ENCODE peak calls at places on chromosomes 7 and 10, in seven cellular contexts. Z, G, U, X, A, S and Y are unnamed samples.

GRCh38 chr7:18408461-18408860 is 87.1 kb upstream of the HDAC9 start:
- DNase-seq in Z (no peak), G (no peak), U (peak; percentile 55), X (peak; percentile 87), A (peak; percentile 13), S (no peak), Y (peak; percentile 90)

GRCh38 chr7:105130048-105130447 is 116.0 kb downstream of the KMT2E start:
- DNase-seq in Z (no peak), G (no peak), U (no peak), X (no peak), A (no peak), S (no peak), Y (no peak)

GRCh38 chr7:19963695-19964094 is 190.3 kb upstream of the TMEM196 start:
- DNase-seq in Z (no peak), G (no peak), U (no peak), X (no peak), A (no peak), S (no peak), Y (no peak)

GRCh38 chr7:6221340-6222319 is 50.8 kb downstream of the CYTH3 start:
- DNase-seq in Z (no peak), G (no peak), U (peak; percentile 30), X (no peak), A (peak; percentile 17), S (no peak), Y (peak; percentile 46)

GRCh38 chr7:39721919-39722597 is 98.7 kb downstream of the RALA start:
- DNase-seq in Z (no peak), G (no peak), U (no peak), X (no peak), A (no peak), S (no peak), Y (no peak)

GRCh38 chr10:58143944-58144343 is 123.8 kb downstream of the IPMK start:
- DNase-seq in Z (no peak), G (no peak), U (no peak), X (no peak), A (no peak), S (no peak), Y (no peak)

GRCh38 chr10:1049425-1049958 is 573 bp upstream of the IDI1 start:
- DNase-seq in Z (no peak), G (no peak), U (no peak), X (no peak), A (peak; percentile 85), S (no peak), Y (no peak)

GRCh38 chr10:5449823-5450222 is 37.5 kb downstream of the NET1 start:
- DNase-seq in Z (no peak), G (no peak), U (peak; percentile 77), X (peak; percentile 63), A (peak; percentile 78), S (no peak), Y (peak; percentile 83)

GRCh38 chr7:45065031-45065995 is 23.5 kb downstream of the NACAD start:
- DNase-seq in Z (no peak), G (no peak), U (no peak), X (no peak), A (no peak), S (no peak), Y (no peak)

GRCh38 chr7:45657890-45658715 is 83.9 kb downstream of the ADCY1 start:
- DNase-seq in Z (no peak), G (no peak), U (no peak), X (no peak), A (no peak), S (no peak), Y (no peak)

GRCh38 chr10:1449806-1450205 is 287.5 kb downstream of the ADARB2 start:
- DNase-seq in Z (no peak), G (no peak), U (no peak), X (no peak), A (no peak), S (no peak), Y (no peak)

GRCh38 chr10:98446656-98447221 is at the start of gene HPS1:
- DNase-seq in Z (peak; percentile 26), G (peak; percentile 68), U (peak; percentile 58), X (peak; percentile 70), A (peak; percentile 65), S (no peak), Y (peak; percentile 58)

GRCh38 chr10:130485958-130486680 is 349.9 kb downstream of the GLRX3 start:
- DNase-seq in Z (no peak), G (no peak), U (no peak), X (no peak), A (no peak), S (no peak), Y (no peak)

GRCh38 chr7:156131881-156132280 is 319.6 kb upstream of the SHH start:
- DNase-seq in Z (no peak), G (no peak), U (no peak), X (no peak), A (peak; percentile 72), S (no peak), Y (no peak)

GRCh38 chr10:96747734-96748550 is 27.6 kb upstream of the PIK3AP1 start:
- DNase-seq in Z (no peak), G (no peak), U (no peak), X (no peak), A (no peak), S (no peak), Y (no peak)

GRCh38 chr7:93165447-93165846 is 17.3 kb upstream of the SAMD9L start:
- DNase-seq in Z (no peak), G (no peak), U (no peak), X (no peak), A (no peak), S (no peak), Y (peak; percentile 39)

GRCh38 chr7:44650772-44651171 is 44.3 kb downstream of the OGDH start:
- DNase-seq in Z (no peak), G (no peak), U (no peak), X (no peak), A (peak; percentile 56), S (no peak), Y (no peak)

GRCh38 chr10:123144697-123145541 is 3.0 kb upstream of the HMX2 start:
- DNase-seq in Z (peak; percentile 26), G (peak; percentile 71), U (no peak), X (peak; percentile 64), A (no peak), S (no peak), Y (no peak)

GRCh38 chr7:159031135-159031701 is 113.4 kb downstream of the VIPR2 start:
- DNase-seq in Z (no peak), G (peak; percentile 60), U (no peak), X (peak; percentile 26), A (no peak), S (no peak), Y (no peak)

GRCh38 chr10:95661818-95662217 is 5.3 kb upstream of the ALDH18A1 start:
- DNase-seq in Z (no peak), G (no peak), U (no peak), X (no peak), A (no peak), S (no peak), Y (no peak)

GRCh38 chr10:92972066-92972870 is 88.3 kb upstream of the CYP26C1 start:
- DNase-seq in Z (no peak), G (no peak), U (peak; percentile 94), X (no peak), A (peak; percentile 79), S (no peak), Y (peak; percentile 90)

GRCh38 chr7:304574-305409 is 14.8 kb downstream of the FOXL3 start:
- DNase-seq in Z (no peak), G (no peak), U (no peak), X (no peak), A (no peak), S (no peak), Y (no peak)

GRCh38 chr7:12369072-12369471 is 34.6 kb downstream of the VWDE start:
- DNase-seq in Z (no peak), G (no peak), U (no peak), X (no peak), A (no peak), S (no peak), Y (no peak)
- H3K4ac ChIP-seq in Z (no peak overlapping the region), G (no peak overlapping the region), U (no peak overlapping the region), X (no peak overlapping the region), A (no peak overlapping the region), S (no peak overlapping the region), Y (no peak overlapping the region)

DNA sequence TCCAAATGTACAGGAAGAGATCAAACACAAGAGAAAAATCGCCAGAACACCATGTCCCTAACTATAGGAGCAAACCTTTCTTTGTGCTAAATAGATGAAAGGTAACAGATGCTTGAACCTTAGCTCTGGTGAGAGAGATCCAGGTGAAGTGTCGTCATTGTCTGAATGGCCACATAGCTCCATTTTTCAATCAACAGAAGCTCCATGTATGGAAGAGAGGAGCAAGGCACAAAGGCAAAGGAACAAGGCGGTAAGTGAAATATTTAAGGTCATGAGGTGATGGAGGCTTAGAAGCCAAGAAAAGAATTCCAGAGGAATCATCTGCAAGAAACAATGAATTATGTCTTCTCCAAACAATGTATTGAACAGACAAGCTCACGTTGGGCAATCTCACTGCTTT is 585.1 kb downstream of the GATA3 start:
- DNase-seq in Z (no peak), G (no peak), U (no peak), X (no peak), A (peak; percentile 89), S (no peak), Y (no peak)
- H3K4ac ChIP-seq in Z (no peak overlapping the region), G (no peak overlapping the region), U (no peak overlapping the region), X (no peak overlapping the region), A (no peak overlapping the region), S (no peak overlapping the region), Y (no peak overlapping the region)

DNA sequence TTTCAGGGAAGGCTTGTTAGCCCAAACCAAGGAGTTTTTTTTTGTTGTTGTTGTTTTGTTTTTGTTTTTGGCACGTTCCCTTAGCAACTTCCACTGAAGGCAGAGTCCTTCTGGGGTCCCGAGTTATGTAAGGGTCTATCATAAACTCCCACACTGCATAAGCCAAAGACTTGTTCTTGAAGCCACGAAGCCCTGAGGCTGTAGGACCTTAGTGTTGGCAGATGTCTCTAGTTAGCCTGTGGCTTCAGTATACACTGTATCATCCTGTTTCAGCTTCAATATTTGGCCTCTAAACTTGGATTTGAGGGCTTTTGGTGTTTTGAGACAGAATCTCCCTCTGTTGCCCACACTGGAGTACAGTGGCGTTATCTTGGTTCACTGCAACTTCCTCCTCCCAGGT is 13.6 kb downstream of the KPNA7 start:
- DNase-seq in Z (no peak), G (no peak), U (no peak), X (no peak), A (no peak), S (no peak), Y (no peak)
- H3K4ac ChIP-seq in Z (no peak overlapping the region), G (no peak overlapping the region), U (no peak overlapping the region), X (no peak overlapping the region), A (no peak overlapping the region), S (no peak overlapping the region), Y (peak overlapping the region; percentile 15)

GRCh38 chr7:117581424-117581823 is 101.6 kb downstream of the CFTR start:
- DNase-seq in Z (no peak), G (no peak), U (no peak), X (no peak), A (no peak), S (no peak), Y (no peak)
- H3K4ac ChIP-seq in Z (no peak overlapping the region), G (no peak overlapping the region), U (no peak overlapping the region), X (no peak overlapping the region), A (no peak overlapping the region), S (no peak overlapping the region), Y (peak overlapping the region; percentile 83)

DNA sequence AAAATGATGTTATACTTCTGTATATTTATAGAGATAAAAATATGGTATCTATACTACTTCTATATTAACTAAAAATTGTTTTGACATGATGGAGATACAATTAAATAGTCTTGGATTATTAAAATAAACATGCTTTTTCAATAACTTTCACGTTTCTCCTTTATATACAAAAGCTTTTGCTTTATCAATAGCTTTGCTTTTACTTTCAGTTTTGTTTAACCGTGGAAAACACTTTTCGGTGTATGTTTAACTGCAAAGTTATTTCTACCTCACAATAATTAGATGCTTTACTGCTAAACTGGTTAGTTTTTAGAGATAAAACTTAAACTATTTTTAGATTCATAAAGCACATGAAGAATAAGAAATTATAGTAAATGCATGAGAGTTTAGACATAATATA is 432.1 kb upstream of the PCDH15 start:
- DNase-seq in Z (no peak), G (no peak), U (no peak), X (no peak), A (no peak), S (no peak), Y (no peak)
- H3K4ac ChIP-seq in Z (no peak overlapping the region), G (no peak overlapping the region), U (no peak overlapping the region), X (no peak overlapping the region), A (no peak overlapping the region), S (no peak overlapping the region), Y (no peak overlapping the region)